ENCODE peak calls at places on chromosome 17, in eight cellular contexts. C is heart left ventricle, B is NB4, O is fibroblast of lung, R is mammary epithelial cell, U is tibial artery, I is progenitor cell of endocrine pancreas, H is coronary artery. J is an unnamed sample.

GRCh38 chr17:42312035-42312284 is 23.7 kb downstream of the STAT5A start:
- DNase-seq in C (no peak), B (no peak), O (no peak), R (no peak), U (no peak), I (no peak), H (no peak), J (no peak)

GRCh38 chr17:50657627-50658026 is 22.9 kb downstream of the ABCC3 start:
- DNase-seq in C (no peak), B (no peak), O (no peak), R (no peak), U (no peak), I (no peak), H (no peak), J (no peak)

GRCh38 chr17:52170963-52171572 is 12.6 kb upstream of the CA10 start:
- DNase-seq in C (no peak), B (peak), O (no peak), R (peak), U (no peak), I (peak), H (no peak), J (peak)

GRCh38 chr17:75832652-75833400 is 11.4 kb downstream of the UNC13D start:
- DNase-seq in C (no peak), B (peak), O (no peak), R (no peak), U (no peak), I (no peak), H (no peak), J (no peak)

GRCh38 chr17:2237521-2237921 is 66.1 kb downstream of the SMG6 start:
- DNase-seq in C (peak), B (no peak), O (peak), R (peak), U (peak), I (no peak), H (no peak), J (peak)

GRCh38 chr17:958712-959451 is 20.7 kb downstream of the NXN start:
- DNase-seq in C (no peak), B (no peak), O (no peak), R (no peak), U (no peak), I (no peak), H (no peak), J (no peak)

GRCh38 chr17:2264023-2264860 is 39.3 kb downstream of the SMG6 start:
- DNase-seq in C (no peak), B (no peak), O (peak), R (no peak), U (no peak), I (no peak), H (no peak), J (no peak)

GRCh38 chr17:73710095-73710592 is 65.9 kb upstream of the SDK2 start:
- DNase-seq in C (peak), B (peak), O (peak), R (peak), U (peak), I (peak), H (no peak), J (peak)

GRCh38 chr17:7226721-7227710 is 7.3 kb downstream of the ACADVL start:
- DNase-seq in C (no peak), B (no peak), O (no peak), R (no peak), U (no peak), I (no peak), H (no peak), J (no peak)

GRCh38 chr17:42706732-42707131 is 24.4 kb downstream of the CNTNAP1 start:
- DNase-seq in C (no peak), B (no peak), O (no peak), R (no peak), U (no peak), I (no peak), H (no peak), J (no peak)

GRCh38 chr17:49787932-49788442 is 494 bp upstream of the KAT7 start:
- DNase-seq in C (peak), B (peak), O (no peak), R (no peak), U (peak), I (no peak), H (no peak), J (no peak)

GRCh38 chr17:27630607-27631408 is at the start of gene LGALS9:
- DNase-seq in C (peak), B (peak), O (no peak), R (peak), U (no peak), I (no peak), H (no peak), J (no peak)

GRCh38 chr17:46720408-46720807 is 98.1 kb downstream of the WNT3 start:
- DNase-seq in C (no peak), B (no peak), O (no peak), R (no peak), U (no peak), I (no peak), H (no peak), J (no peak)

GRCh38 chr17:1371893-1372590 is 28.0 kb downstream of the YWHAE start:
- DNase-seq in C (no peak), B (no peak), O (no peak), R (no peak), U (no peak), I (no peak), H (no peak), J (no peak)

GRCh38 chr17:67364847-67365761 is 1.3 kb downstream of the PSMD12 start:
- DNase-seq in C (no peak), B (no peak), O (no peak), R (no peak), U (no peak), I (no peak), H (no peak), J (peak)

GRCh38 chr17:7873051-7873450 is 15.2 kb downstream of the CYB5D1 start:
- DNase-seq in C (no peak), B (no peak), O (no peak), R (no peak), U (no peak), I (no peak), H (peak), J (no peak)

GRCh38 chr17:55386931-55387330 is 34.7 kb downstream of the MMD start:
- DNase-seq in C (no peak), B (no peak), O (no peak), R (peak), U (no peak), I (no peak), H (no peak), J (no peak)

GRCh38 chr17:11238710-11239109 is 2.3 kb upstream of the SHISA6 start:
- DNase-seq in C (no peak), B (peak), O (no peak), R (no peak), U (no peak), I (no peak), H (no peak), J (no peak)

GRCh38 chr17:2809337-2809736 is 13.1 kb downstream of the RAP1GAP2 start:
- DNase-seq in C (no peak), B (no peak), O (no peak), R (no peak), U (no peak), I (no peak), H (no peak), J (no peak)

GRCh38 chr17:62653002-62653830 is 25.7 kb downstream of the MRC2 start:
- DNase-seq in C (peak), B (peak), O (peak), R (no peak), U (peak), I (no peak), H (no peak), J (no peak)

GRCh38 chr17:46264456-46265198 is 30.3 kb upstream of the LRRC37A start:
- DNase-seq in C (no peak), B (no peak), O (peak), R (peak), U (no peak), I (no peak), H (no peak), J (peak)

GRCh38 chr17:4327638-4328037 is 38.8 kb downstream of the UBE2G1 start:
- DNase-seq in C (no peak), B (no peak), O (peak), R (peak), U (no peak), I (no peak), H (no peak), J (peak)

GRCh38 chr17:41680426-41681040 is 8.2 kb upstream of the EIF1 start:
- DNase-seq in C (no peak), B (no peak), O (no peak), R (no peak), U (no peak), I (no peak), H (no peak), J (no peak)

GRCh38 chr17:81012574-81013447 is 21.2 kb downstream of the CHMP6 start:
- DNase-seq in C (no peak), B (no peak), O (no peak), R (no peak), U (no peak), I (no peak), H (no peak), J (no peak)

GRCh38 chr17:69046130-69046807 is 14.5 kb downstream of the ABCA9 start:
- DNase-seq in C (no peak), B (no peak), O (no peak), R (no peak), U (no peak), I (no peak), H (no peak), J (no peak)
- TF ChIP-seq CTCF in C (no peak), B (no peak), O (no peak), R (no peak), U (no peak), I (no peak), H (no peak), J (no peak)

DNA sequence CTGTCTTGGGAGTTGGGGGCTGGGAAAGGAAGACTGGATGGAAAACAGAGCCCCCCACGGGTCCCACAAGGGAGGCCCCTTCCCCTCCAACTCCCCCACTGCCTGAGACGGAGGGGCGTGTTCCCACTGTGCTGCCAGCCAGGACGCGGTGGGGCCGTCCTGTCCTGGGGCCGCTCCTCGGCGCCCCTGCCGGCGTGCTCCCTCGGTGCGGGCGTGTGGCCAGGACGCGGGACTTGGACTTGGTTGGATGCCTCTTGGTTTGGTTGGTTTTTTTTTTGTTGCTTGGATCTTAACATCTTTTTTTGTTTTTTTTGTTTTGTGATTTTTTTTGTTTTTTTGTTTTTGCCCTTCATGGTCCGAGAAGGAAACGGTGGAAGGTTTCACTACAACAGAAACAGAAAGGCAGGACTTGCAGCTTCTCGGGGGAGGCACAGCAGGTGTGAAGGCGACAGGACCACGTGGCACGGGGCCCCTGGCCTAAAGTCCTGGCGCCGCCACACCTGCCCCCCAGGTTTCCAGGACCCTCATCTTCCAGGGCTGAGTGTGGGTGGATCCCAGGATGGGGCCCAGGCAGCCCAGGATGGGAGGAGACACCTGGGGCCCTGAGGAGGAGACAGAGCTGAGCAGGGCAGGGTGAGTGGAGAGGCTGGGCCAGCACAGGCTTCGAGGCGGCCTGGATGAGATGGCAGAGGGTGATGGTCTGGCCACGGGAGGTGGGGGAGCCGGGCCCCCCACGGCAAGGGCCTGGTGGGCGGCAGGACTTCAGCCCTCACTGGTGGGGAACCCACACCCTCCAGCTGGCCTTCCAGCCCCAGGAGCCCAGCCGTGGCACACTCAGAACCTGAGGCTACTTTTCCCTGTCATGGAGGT is 16.1 kb downstream of the ENGASE start:
- DNase-seq in C (no peak), B (no peak), O (peak), R (no peak), U (no peak), I (no peak), H (no peak), J (no peak)
- TF ChIP-seq CTCF in C (no peak), B (no peak), O (peak), R (peak), U (no peak), I (no peak), H (no peak), J (no peak)

DNA sequence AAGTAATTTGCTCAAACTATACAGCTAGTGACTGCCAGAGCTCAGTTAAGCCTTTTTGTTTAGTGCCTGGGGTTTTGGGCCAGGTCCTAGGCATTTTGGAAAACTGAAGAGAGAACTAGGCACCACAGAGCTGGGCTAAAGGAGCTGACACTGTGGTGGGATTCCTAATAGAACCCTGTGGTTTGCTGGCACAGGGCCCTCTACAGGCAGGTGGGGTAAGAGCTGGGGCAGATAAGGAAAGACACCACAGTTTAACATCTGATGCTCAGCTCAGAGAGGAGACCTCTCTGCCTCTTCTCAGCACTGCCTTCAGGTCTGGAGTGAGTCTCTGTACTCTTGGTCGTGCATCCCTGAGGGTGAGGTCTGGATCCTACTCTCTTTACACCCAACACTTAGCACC is 121.2 kb downstream of the SNX11 start:
- DNase-seq in C (no peak), B (peak), O (no peak), R (no peak), U (no peak), I (no peak), H (no peak), J (no peak)
- TF ChIP-seq CTCF in C (no peak), B (peak), O (no peak), R (no peak), U (no peak), I (peak), H (no peak), J (no peak)

GRCh38 chr17:17500999-17501605 is 4.9 kb upstream of the RASD1 start:
- DNase-seq in C (no peak), B (no peak), O (no peak), R (no peak), U (no peak), I (no peak), H (no peak), J (no peak)
- TF ChIP-seq CTCF in C (no peak), B (no peak), O (peak), R (no peak), U (no peak), I (peak), H (no peak), J (no peak)

DNA sequence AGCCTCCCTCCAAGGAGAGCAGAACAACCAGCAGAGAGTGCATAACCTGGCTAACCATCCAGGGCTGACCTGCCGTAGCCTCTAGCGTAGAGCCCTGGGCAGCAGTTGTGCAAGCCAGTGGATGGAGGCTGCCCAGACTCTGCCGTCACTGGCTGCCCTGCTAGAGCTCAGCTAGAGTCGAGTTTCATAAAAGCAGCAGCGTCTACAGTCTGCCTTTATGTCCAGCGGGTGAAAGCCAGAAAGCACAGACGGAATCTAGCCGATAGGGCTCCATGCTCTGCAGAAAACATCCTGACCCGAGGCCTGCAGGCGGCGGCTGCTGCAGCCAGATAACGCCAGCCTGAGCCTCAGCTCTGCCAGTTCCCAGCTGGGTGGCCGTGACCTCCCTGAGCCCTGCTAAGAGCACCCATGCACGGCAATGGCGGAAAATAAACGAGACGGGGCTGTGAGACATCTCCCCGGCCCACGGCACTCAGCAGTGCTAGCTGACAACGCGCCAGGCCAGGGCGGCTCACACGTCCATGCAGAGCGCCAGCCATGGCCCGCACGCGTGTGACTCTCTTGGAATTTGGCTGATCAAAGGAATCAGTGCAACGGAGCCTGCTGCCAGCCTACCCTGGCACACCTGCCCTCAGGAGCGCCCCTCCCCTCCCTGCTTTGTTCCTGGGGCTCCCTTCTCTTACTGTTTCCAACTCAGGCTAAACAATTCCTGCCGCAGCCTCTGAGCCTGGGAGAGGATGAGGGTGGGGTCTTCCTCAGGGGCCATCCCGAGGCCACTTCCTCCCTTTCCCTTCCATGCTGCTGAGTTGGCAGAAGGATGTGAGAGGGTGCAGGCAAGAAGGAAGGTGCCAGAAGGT is 231.4 kb downstream of the ENGASE start:
- DNase-seq in C (peak), B (no peak), O (no peak), R (no peak), U (peak), I (no peak), H (no peak), J (no peak)
- TF ChIP-seq CTCF in C (no peak), B (no peak), O (no peak), R (no peak), U (no peak), I (no peak), H (no peak), J (no peak)

GRCh38 chr17:70172921-70173320 is 3.6 kb downstream of the KCNJ2 start:
- DNase-seq in C (no peak), B (no peak), O (no peak), R (no peak), U (no peak), I (no peak), H (no peak), J (peak)
- TF ChIP-seq CTCF in C (no peak), B (no peak), O (no peak), R (no peak), U (no peak), I (no peak), H (no peak), J (no peak)

DNA sequence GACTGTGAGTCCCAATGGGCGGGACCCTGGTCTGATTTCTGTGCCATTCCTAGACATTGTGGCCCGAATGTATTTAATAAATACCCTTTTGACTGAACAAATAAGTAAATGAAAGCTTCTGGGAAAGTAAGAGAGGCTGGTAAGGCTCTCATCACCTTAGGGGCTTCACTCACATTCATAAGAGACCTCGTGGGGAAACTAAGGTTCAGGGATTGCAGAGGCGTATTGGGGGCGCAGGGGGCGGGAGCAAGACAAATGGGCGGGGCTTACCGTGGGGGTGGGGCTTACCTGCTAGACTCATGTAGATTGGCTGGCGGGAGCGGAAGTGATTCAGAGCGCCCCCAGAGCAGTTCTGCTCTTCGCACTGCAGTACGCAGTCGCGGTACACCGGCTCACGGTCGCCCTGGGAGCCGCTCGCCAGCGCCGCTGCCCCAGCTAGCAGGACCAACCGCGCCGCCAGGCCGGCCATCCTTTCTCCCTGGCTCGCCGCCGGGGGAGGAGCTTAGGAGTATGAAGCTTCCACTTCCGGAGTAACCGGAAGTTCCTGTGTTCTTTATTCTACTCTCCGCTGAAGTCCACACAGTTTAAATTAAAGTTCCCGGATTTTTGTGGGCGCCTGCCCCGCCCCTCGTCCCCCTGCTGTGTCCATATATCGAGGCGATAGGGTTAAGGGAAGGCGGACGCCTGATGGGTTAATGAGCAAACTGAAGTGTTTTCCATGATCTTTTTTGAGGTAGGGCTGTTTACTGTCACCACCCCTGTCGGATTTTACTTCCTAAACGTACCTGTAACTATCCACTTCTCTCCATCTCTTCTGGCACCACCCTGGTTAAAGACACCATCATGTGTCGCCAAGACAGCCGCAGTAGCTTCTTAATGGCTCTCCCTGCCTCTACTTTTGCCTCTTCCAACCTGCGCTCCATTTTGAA is at the start of gene PGAP3:
- DNase-seq in C (peak), B (peak), O (peak), R (peak), U (peak), I (peak), H (peak), J (peak)
- TF ChIP-seq CTCF in C (no peak), B (no peak), O (no peak), R (no peak), U (no peak), I (no peak), H (no peak), J (no peak)

J was measured in MCF 10A.